ENCODE peak calls at places on chromosome 18, in eight cellular contexts. A is lung; P is aorta; R is esophagus squamous epithelium; J is transverse colon; K is CD8-positive, alpha-beta T cell; N is mammary epithelial cell; D is lower lobe of right lung. M is an unnamed sample. For H3K27me3 and H3K36me3, the result is how much of the 10 kb centered on the place peaks cover.

GRCh38 chr18:11310476-11311086 is 161.2 kb upstream of the PIEZO2 start:
- DNase-seq in J (peak), D (no peak), K (no peak), A (no peak), N (peak), P (peak), R (no peak), M (peak)

GRCh38 chr18:75167759-75168211 is 41.2 kb downstream of the PTGR3 start:
- DNase-seq in N (no peak), K (no peak), D (no peak), A (no peak), J (peak), R (no peak), P (no peak), M (peak)

GRCh38 chr18:49974079-49974478 is 160.7 kb upstream of the ACAA2 start:
- DNase-seq in N (no peak), K (no peak), D (no peak), R (no peak), P (no peak), J (no peak), A (no peak), M (no peak)

GRCh38 chr18:5238371-5238758 is 41.3 kb upstream of the AKAIN1 start:
- DNase-seq in P (peak), N (no peak), K (peak), J (peak), A (peak), R (no peak), D (peak), M (peak)

GRCh38 chr18:35118641-35119040 is 77.4 kb downstream of the MAPRE2 start:
- DNase-seq in D (no peak), R (no peak), K (no peak), A (no peak), P (no peak), J (no peak), N (no peak), M (no peak)

GRCh38 chr18:8773980-8774379 is 68.6 kb downstream of the MTCL1 start:
- DNase-seq in D (no peak), K (no peak), P (no peak), J (no peak), R (no peak), N (no peak), A (no peak), M (no peak)

GRCh38 chr18:74310411-74310810 is 5.2 kb upstream of the C18orf63 start:
- DNase-seq in K (no peak), D (no peak), A (no peak), R (no peak), P (no peak), N (peak), J (no peak), M (peak)

GRCh38 chr18:49175476-49175875 is 224.7 kb upstream of the SMAD7 start:
- DNase-seq in P (no peak), J (no peak), A (no peak), D (no peak), R (no peak), N (no peak), K (no peak), M (no peak)

GRCh38 chr18:76572517-76573247 is 77.6 kb upstream of the ZNF516 start:
- DNase-seq in K (no peak), J (no peak), A (no peak), P (no peak), R (no peak), D (no peak), N (no peak), M (no peak)

GRCh38 chr18:44741551-44741950 is 60.9 kb downstream of the SETBP1 start:
- DNase-seq in A (no peak), J (no peak), N (no peak), R (no peak), K (no peak), D (no peak), P (no peak), M (no peak)

GRCh38 chr18:12911025-12911927 is 27.2 kb upstream of the PTPN2 start:
- DNase-seq in K (peak), D (peak), P (no peak), N (no peak), J (peak), R (no peak), A (no peak), M (no peak)

GRCh38 chr18:8124232-8125146 is 484.7 kb upstream of the RAB12 start:
- DNase-seq in J (no peak), R (no peak), D (no peak), K (no peak), A (no peak), N (no peak), P (no peak), M (no peak)

GRCh38 chr18:34880882-34881852 is 160.0 kb upstream of the MAPRE2 start:
- DNase-seq in D (no peak), J (no peak), P (no peak), N (no peak), R (no peak), K (no peak), A (no peak), M (no peak)

GRCh38 chr18:45755936-45756335 is 32.0 kb downstream of the SLC14A1 start:
- DNase-seq in P (peak), R (no peak), J (no peak), A (peak), D (no peak), K (no peak), N (peak), M (peak)

GRCh38 chr18:63138469-63139340 is 180.9 kb downstream of the BCL2 start:
- DNase-seq in P (no peak), D (no peak), R (no peak), A (no peak), N (no peak), K (no peak), J (peak), M (no peak)

GRCh38 chr18:63091671-63092364 is 227.8 kb downstream of the BCL2 start:
- DNase-seq in N (no peak), R (no peak), A (no peak), J (no peak), P (no peak), D (no peak), K (no peak), M (no peak)

GRCh38 chr18:53219853-53220252 is 879.9 kb downstream of the DCC start:
- DNase-seq in A (no peak), R (no peak), J (no peak), K (no peak), N (no peak), D (no peak), P (no peak), M (no peak)

GRCh38 chr18:55856679-55857078 is 268.7 kb upstream of the TCF4 start:
- DNase-seq in R (no peak), A (no peak), J (no peak), D (no peak), N (no peak), K (no peak), P (no peak), M (no peak)

GRCh38 chr18:2881088-2881487 is 34.3 kb downstream of the EMILIN2 start:
- DNase-seq in J (no peak), K (no peak), R (no peak), P (no peak), A (peak), N (no peak), D (no peak), M (no peak)

GRCh38 chr18:45844938-45845337 is 19.5 kb downstream of the SIGLEC15 start:
- DNase-seq in R (no peak), P (no peak), K (no peak), D (no peak), N (no peak), J (no peak), A (no peak), M (no peak)

GRCh38 chr18:35861367-35862114 is 110.9 kb upstream of the RMP24 start:
- DNase-seq in P (no peak), A (peak), R (no peak), K (no peak), D (no peak), J (no peak), N (peak), M (no peak)

GRCh38 chr18:11178951-11179549 is 29.7 kb upstream of the PIEZO2 start:
- DNase-seq in D (no peak), R (no peak), J (no peak), P (peak), K (no peak), A (no peak), N (no peak), M (no peak)

GRCh38 chr18:657311-657997 is at the start of gene TYMS:
- DNase-seq in N (peak), A (no peak), D (peak), R (no peak), J (peak), K (no peak), P (peak), M (peak)

GRCh38 chr18:58947136-58947732 is 82.6 kb downstream of the ZNF532 start:
- DNase-seq in D (no peak), N (no peak), A (no peak), K (no peak), J (no peak), R (no peak), P (no peak), M (no peak)

GRCh38 chr18:6781846-6782245 is 52.3 kb downstream of the ARHGAP28 start:
- DNase-seq in J (no peak), A (no peak), K (no peak), R (no peak), N (peak), P (no peak), D (no peak), M (peak)

GRCh38 chr18:55264108-55264507 is 304.8 kb upstream of the CCDC68 start:
- DNase-seq in J (no peak), D (no peak), R (no peak), N (peak), K (no peak), A (no peak), P (no peak), M (no peak)

GRCh38 chr18:65659912-65660311 is 90.9 kb upstream of the CDH7 start:
- DNase-seq in A (no peak), K (no peak), R (no peak), D (no peak), P (no peak), J (no peak), N (no peak), M (no peak)

GRCh38 chr18:46672062-46672970 is 15.3 kb upstream of the LOXHD1 start:
- DNase-seq in P (no peak), A (no peak), D (no peak), J (no peak), R (no peak), K (no peak), N (no peak), M (no peak)

DNA sequence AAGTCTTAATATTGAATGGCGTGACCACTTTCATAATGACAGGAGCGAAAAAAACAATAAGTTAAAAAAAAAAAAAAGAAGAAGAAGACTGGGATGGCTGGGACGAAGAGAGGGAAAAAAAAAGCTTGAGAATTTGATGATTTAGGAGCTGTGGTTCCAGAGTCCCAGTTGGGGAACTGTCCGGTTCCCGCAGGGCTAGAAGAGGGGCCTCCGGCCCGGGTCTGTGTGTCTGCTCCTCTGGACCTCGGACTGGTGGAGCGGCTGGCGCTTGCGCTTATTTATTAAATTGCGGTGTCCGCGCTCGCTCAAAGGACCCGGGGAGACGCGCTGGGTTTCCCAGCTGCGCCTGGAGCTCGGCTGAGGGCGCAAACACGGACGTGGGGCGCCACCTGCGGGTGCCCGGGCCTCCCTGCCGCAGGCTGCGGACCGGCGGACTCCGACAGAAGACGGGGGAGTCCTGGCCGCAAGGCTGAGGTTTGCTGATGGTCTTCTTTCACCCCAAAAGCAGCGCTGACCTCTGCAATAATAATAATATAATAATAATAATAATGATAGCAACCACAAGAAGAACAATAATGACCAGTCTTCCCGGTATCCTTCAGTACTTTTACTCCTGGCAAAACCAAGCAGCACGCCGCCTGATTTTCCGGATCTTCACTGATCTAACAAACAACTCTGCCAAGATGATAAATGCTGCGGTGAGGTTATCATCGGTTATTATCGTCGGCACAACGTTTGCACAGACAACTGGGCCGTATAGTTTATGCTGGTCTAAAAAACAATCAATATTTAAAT is at the start of gene CBLN2:
- DNase-seq in J (peak), N (peak), R (no peak), K (no peak), D (peak), P (no peak), A (no peak), M (peak)
- H3K4me3 ChIP-seq in J (no peak), N (no peak), R (peak), K (no peak), D (peak), P (no peak), A (no peak), M (peak)

DNA sequence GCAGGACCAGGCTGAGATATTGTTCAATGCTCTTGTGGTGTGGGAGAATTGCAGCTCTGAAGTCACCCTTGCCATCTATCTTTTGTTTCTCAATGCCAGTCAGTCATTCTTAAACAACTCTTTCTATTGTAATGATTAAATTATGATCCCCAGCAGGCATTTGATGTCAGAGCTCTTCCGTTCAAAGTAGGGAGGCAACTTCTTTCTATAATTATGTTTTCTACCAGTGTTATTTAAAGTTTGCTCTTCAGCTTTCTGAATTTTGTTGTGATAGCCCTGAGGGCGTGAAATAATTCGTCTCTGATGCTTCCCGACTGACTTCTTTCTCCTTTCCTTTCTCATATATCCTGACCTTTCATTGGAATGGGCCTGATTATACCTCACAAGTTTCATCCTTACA is 161.4 kb upstream of the KLHL14 start:
- DNase-seq in R (no peak), N (no peak), A (no peak), P (no peak), K (no peak), J (no peak), D (no peak), M (no peak)
- H3K27me3 ChIP-seq in R (under half), N (under half), A (under half), P (under half), K (under half), J (under half), D (under half), M (under half)

GRCh38 chr18:21663615-21664014 is 41.0 kb downstream of the ABHD3 start:
- DNase-seq in A (no peak), R (no peak), J (no peak), P (no peak), K (no peak), D (no peak), N (no peak), M (no peak)
- H3K36me3 ChIP-seq in A (under half), R (under half), J (under half), P (under half), K (under half), D (under half), N (under half), M (under half)

GRCh38 chr18:4063545-4063944 is 391.6 kb downstream of the DLGAP1 start:
- DNase-seq in A (no peak), J (no peak), R (no peak), P (no peak), N (no peak), D (no peak), K (no peak), M (no peak)
- H3K4me3 ChIP-seq in A (no peak), J (no peak), R (no peak), P (no peak), N (no peak), D (no peak), K (no peak), M (no peak)

M was measured in MG63.